ENCODE peak calls at places on chromosomes 12 and 14, in eight cellular contexts. J is naive thymus-derived CD8-positive, alpha-beta T cell; F is occipital lobe; Q is NCI-H1417 treated with DMSO at 0.1 percent for 48 hours; T is activated naive CD4-positive, alpha-beta T cell; P is left ventricle myocardium superior; D is Daoy; Y is upper lobe of right lung. W is an unnamed sample.

GRCh38 chr14:79608426-79608825 is 602.9 kb downstream of the DIO2 start:
- DNase-seq in J (no peak), F (no peak), Q (no peak), T (no peak), P (no peak), D (no peak), Y (no peak), W (no peak)

GRCh38 chr14:65879218-65880009 is 466.9 kb downstream of the FUT8 start:
- DNase-seq in J (no peak), F (no peak), Q (no peak), T (no peak), P (no peak), D (peak), Y (no peak), W (no peak)

GRCh38 chr12:98352835-98353234 is 162.6 kb upstream of the TMPO start:
- DNase-seq in J (no peak), F (no peak), Q (no peak), T (no peak), P (no peak), D (peak), Y (no peak), W (no peak)

GRCh38 chr14:63421226-63421625 is 102.5 kb upstream of the GPHB5 start:
- DNase-seq in J (no peak), F (no peak), Q (no peak), T (no peak), P (no peak), D (no peak), Y (no peak), W (no peak)

GRCh38 chr14:72495668-72496067 is 398.2 kb downstream of the DPF3 start:
- DNase-seq in J (no peak), F (no peak), Q (no peak), T (no peak), P (no peak), D (no peak), Y (no peak), W (no peak)

GRCh38 chr12:32893458-32893857 is 3.1 kb downstream of the PKP2 start:
- DNase-seq in J (no peak), F (no peak), Q (no peak), T (no peak), P (no peak), D (no peak), Y (no peak), W (no peak)

GRCh38 chr12:117742721-117743120 is 226.1 kb downstream of the KSR2 start:
- DNase-seq in J (no peak), F (no peak), Q (no peak), T (no peak), P (no peak), D (peak), Y (no peak), W (no peak)

GRCh38 chr14:30270200-30271161 is 288.5 kb upstream of the G2E3 start:
- DNase-seq in J (peak), F (peak), Q (peak), T (no peak), P (peak), D (peak), Y (peak), W (peak)

GRCh38 chr14:22753586-22753985 is 12.9 kb upstream of the OXA1L start:
- DNase-seq in J (no peak), F (no peak), Q (no peak), T (no peak), P (no peak), D (peak), Y (no peak), W (no peak)

GRCh38 chr14:52950410-52950897 is 396 bp downstream of the FERMT2 start:
- DNase-seq in J (peak), F (peak), Q (no peak), T (no peak), P (peak), D (peak), Y (peak), W (peak)

GRCh38 chr12:78951746-78952532 is 87.4 kb downstream of the SYT1 start:
- DNase-seq in J (no peak), F (no peak), Q (peak), T (no peak), P (no peak), D (no peak), Y (no peak), W (no peak)

GRCh38 chr14:20684662-20685456 is 499 bp downstream of the RNASE4 start:
- DNase-seq in J (no peak), F (peak), Q (no peak), T (no peak), P (peak), D (peak), Y (no peak), W (no peak)

GRCh38 chr14:39276579-39277114 is 42.9 kb downstream of the MIA2 start:
- DNase-seq in J (no peak), F (no peak), Q (no peak), T (no peak), P (no peak), D (no peak), Y (no peak), W (no peak)